ENCODE peak calls at places on chromosome 7, in seven cellular contexts. One of them, this sample, is unnamed.

GRCh38 chr7:29488203-29488970 is 75.2 kb upstream of the PRR15 start:
- DNase-seq in Caco-2: no peak
- DNase-seq in omental fat pad: no peak
- DNase-seq in GM12865: no peak
- DNase-seq in foreskin fibroblast: no peak
- DNase-seq in lower lobe of right lung: no peak
- DNase-seq in fibroblast of pulmonary artery: no peak
- DNase-seq in this sample: no peak

GRCh38 chr7:157496426-157497275 is 159.8 kb downstream of the DNAJB6 start:
- DNase-seq in Caco-2: no peak
- DNase-seq in omental fat pad: no peak
- DNase-seq in GM12865: no peak
- DNase-seq in foreskin fibroblast: no peak
- DNase-seq in lower lobe of right lung: no peak
- DNase-seq in fibroblast of pulmonary artery: no peak
- DNase-seq in this sample: no peak

GRCh38 chr7:5223646-5224340 is 33.8 kb downstream of the WIPI2 start:
- DNase-seq in Caco-2: peak
- DNase-seq in omental fat pad: no peak
- DNase-seq in GM12865: no peak
- DNase-seq in foreskin fibroblast: no peak
- DNase-seq in lower lobe of right lung: peak
- DNase-seq in fibroblast of pulmonary artery: no peak
- DNase-seq in this sample: no peak

GRCh38 chr7:128705891-128706333 is 33.2 kb upstream of the CALU start:
- DNase-seq in Caco-2: no peak
- DNase-seq in omental fat pad: no peak
- DNase-seq in GM12865: no peak
- DNase-seq in foreskin fibroblast: no peak
- DNase-seq in lower lobe of right lung: no peak
- DNase-seq in fibroblast of pulmonary artery: peak
- DNase-seq in this sample: no peak

GRCh38 chr7:133386204-133386603 is 133.3 kb downstream of the EXOC4 start:
- DNase-seq in Caco-2: no peak
- DNase-seq in omental fat pad: no peak
- DNase-seq in GM12865: no peak
- DNase-seq in foreskin fibroblast: no peak
- DNase-seq in lower lobe of right lung: no peak
- DNase-seq in fibroblast of pulmonary artery: no peak
- DNase-seq in this sample: no peak

GRCh38 chr7:100111156-100111555 is 8.0 kb downstream of the TAF6 start:
- DNase-seq in Caco-2: no peak
- DNase-seq in omental fat pad: no peak
- DNase-seq in GM12865: no peak
- DNase-seq in foreskin fibroblast: no peak
- DNase-seq in lower lobe of right lung: no peak
- DNase-seq in fibroblast of pulmonary artery: no peak
- DNase-seq in this sample: no peak

GRCh38 chr7:80139179-80139578 is 4.5 kb downstream of the GNAI1 start:
- DNase-seq in Caco-2: no peak
- DNase-seq in omental fat pad: no peak
- DNase-seq in GM12865: no peak
- DNase-seq in foreskin fibroblast: no peak
- DNase-seq in lower lobe of right lung: no peak
- DNase-seq in fibroblast of pulmonary artery: no peak
- DNase-seq in this sample: no peak

GRCh38 chr7:10644849-10645248 is 328.8 kb upstream of the PHF14 start:
- DNase-seq in Caco-2: no peak
- DNase-seq in omental fat pad: no peak
- DNase-seq in GM12865: no peak
- DNase-seq in foreskin fibroblast: no peak
- DNase-seq in lower lobe of right lung: no peak
- DNase-seq in fibroblast of pulmonary artery: no peak
- DNase-seq in this sample: no peak

GRCh38 chr7:87858427-87859100 is 17.6 kb downstream of the SLC25A40 start:
- DNase-seq in Caco-2: no peak
- DNase-seq in omental fat pad: no peak
- DNase-seq in GM12865: no peak
- DNase-seq in foreskin fibroblast: no peak
- DNase-seq in lower lobe of right lung: no peak
- DNase-seq in fibroblast of pulmonary artery: no peak
- DNase-seq in this sample: no peak

GRCh38 chr7:128167316-128167691 is 73.8 kb upstream of the LEP start:
- DNase-seq in Caco-2: peak
- DNase-seq in omental fat pad: no peak
- DNase-seq in GM12865: no peak
- DNase-seq in foreskin fibroblast: peak
- DNase-seq in lower lobe of right lung: no peak
- DNase-seq in fibroblast of pulmonary artery: peak
- DNase-seq in this sample: no peak

GRCh38 chr7:110921478-110922210 is 169.3 kb upstream of the LRRN3 start:
- DNase-seq in Caco-2: no peak
- DNase-seq in omental fat pad: no peak
- DNase-seq in GM12865: no peak
- DNase-seq in foreskin fibroblast: peak
- DNase-seq in lower lobe of right lung: no peak
- DNase-seq in fibroblast of pulmonary artery: peak
- DNase-seq in this sample: no peak

GRCh38 chr7:26487780-26488535 is 196.3 kb downstream of the SNX10 start:
- DNase-seq in Caco-2: no peak
- DNase-seq in omental fat pad: no peak
- DNase-seq in GM12865: no peak
- DNase-seq in foreskin fibroblast: no peak
- DNase-seq in lower lobe of right lung: no peak
- DNase-seq in fibroblast of pulmonary artery: no peak
- DNase-seq in this sample: no peak

DNA sequence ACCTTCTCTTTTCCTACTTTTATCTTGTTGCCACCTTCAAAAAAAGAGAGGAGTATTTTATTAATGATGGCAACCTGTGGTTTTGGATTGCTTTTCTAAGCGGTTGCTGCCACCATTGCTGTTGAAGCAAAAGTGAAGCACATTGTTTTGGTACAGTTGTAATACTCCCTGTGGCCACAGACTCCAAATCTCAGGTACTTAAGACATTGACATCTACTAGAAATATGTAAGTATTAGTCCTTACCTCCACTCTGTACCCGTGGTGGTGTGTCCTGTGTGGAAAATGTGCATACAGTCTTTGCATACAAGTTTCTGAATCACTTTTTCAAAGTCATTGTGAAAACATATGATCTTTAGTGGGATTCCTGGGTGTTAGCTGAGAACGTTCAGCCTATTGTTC is 85.7 kb downstream of the ANLN start:
- DNase-seq in Caco-2: no peak
- DNase-seq in omental fat pad: no peak
- DNase-seq in GM12865: peak
- DNase-seq in foreskin fibroblast: no peak
- DNase-seq in lower lobe of right lung: no peak
- DNase-seq in fibroblast of pulmonary artery: no peak
- DNase-seq in this sample: no peak
- TF ChIP-seq CTCF in Caco-2: no peak
- TF ChIP-seq CTCF in omental fat pad: no peak
- TF ChIP-seq CTCF in GM12865: no peak
- TF ChIP-seq CTCF in foreskin fibroblast: no peak
- TF ChIP-seq CTCF in lower lobe of right lung: no peak
- TF ChIP-seq CTCF in fibroblast of pulmonary artery: no peak
- TF ChIP-seq CTCF in this sample: no peak

GRCh38 chr7:21428642-21428941 is 709 bp downstream of the SP4 start:
- DNase-seq in Caco-2: no peak
- DNase-seq in omental fat pad: no peak
- DNase-seq in GM12865: no peak
- DNase-seq in foreskin fibroblast: no peak
- DNase-seq in lower lobe of right lung: peak
- DNase-seq in fibroblast of pulmonary artery: no peak
- DNase-seq in this sample: no peak

GRCh38 chr7:21426286-21426957 is 1.5 kb upstream of the SP4 start:
- DNase-seq in Caco-2: no peak
- DNase-seq in omental fat pad: no peak
- DNase-seq in GM12865: peak
- DNase-seq in foreskin fibroblast: peak
- DNase-seq in lower lobe of right lung: no peak
- DNase-seq in fibroblast of pulmonary artery: peak
- DNase-seq in this sample: no peak

GRCh38 chr7:21429021-21429420 is 1.1 kb downstream of the SP4 start:
- DNase-seq in Caco-2: no peak
- DNase-seq in omental fat pad: no peak
- DNase-seq in GM12865: no peak
- DNase-seq in foreskin fibroblast: no peak
- DNase-seq in lower lobe of right lung: no peak
- DNase-seq in fibroblast of pulmonary artery: no peak
- DNase-seq in this sample: no peak

GRCh38 chr7:21427861-21428641 is at the start of gene SP4:
- DNase-seq in Caco-2: peak
- DNase-seq in omental fat pad: peak
- DNase-seq in GM12865: peak
- DNase-seq in foreskin fibroblast: peak
- DNase-seq in lower lobe of right lung: peak
- DNase-seq in fibroblast of pulmonary artery: peak
- DNase-seq in this sample: peak

DNA sequence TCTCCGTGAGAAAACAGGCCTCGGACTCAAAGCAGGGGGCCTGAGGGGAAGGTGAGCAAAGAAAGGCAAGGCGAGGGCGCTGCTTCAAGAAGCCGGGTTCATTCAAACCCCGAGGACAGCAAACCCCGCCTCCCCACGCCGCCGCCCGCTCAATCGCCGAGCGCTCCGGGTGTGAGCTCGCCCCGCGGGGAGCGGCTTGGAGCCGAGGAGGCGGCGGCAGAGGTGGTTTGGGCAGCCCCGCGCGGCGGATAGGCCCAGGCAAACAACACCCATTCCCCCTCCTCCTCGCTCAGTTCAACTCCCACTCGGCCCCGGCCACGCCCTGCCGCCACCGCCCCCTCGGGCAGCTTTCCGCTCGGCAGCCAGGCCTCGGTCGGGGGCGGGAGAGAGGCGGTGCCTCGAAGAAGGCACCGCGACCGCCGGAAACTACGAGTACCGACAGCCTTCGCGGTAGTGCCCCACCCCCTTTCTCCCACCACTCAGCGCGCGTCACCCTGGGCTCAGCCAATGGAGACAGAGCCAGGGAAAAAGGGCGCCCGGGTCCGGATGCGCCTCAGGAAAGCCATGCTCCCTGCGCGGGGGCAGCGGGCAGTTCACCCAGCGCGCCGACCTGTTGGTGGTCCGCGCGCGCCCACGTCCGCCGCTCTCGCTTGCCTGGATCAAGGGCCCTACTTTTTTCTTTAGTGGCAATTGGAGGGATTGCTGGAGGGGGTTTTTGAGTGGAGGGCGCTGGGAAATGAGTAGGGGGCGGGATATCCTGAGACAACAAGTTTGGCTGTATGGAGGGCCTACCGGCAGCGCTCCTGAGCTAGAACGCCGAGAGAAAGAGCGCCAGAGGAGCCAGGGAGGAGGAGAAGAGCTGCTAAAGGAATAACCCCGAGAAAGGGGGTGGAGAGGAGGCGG is 674 bp upstream of the SP4 start:
- DNase-seq in Caco-2: peak
- DNase-seq in omental fat pad: peak
- DNase-seq in GM12865: peak
- DNase-seq in foreskin fibroblast: peak
- DNase-seq in lower lobe of right lung: peak
- DNase-seq in fibroblast of pulmonary artery: peak
- DNase-seq in this sample: peak
- TF ChIP-seq CTCF in Caco-2: no peak
- TF ChIP-seq CTCF in omental fat pad: no peak
- TF ChIP-seq CTCF in GM12865: peak
- TF ChIP-seq CTCF in foreskin fibroblast: no peak
- TF ChIP-seq CTCF in lower lobe of right lung: peak
- TF ChIP-seq CTCF in fibroblast of pulmonary artery: no peak
- TF ChIP-seq CTCF in this sample: no peak

GRCh38 chr7:2568521-2569223 is 9.9 kb downstream of the IQCE start:
- DNase-seq in Caco-2: no peak
- DNase-seq in omental fat pad: no peak
- DNase-seq in GM12865: no peak
- DNase-seq in foreskin fibroblast: no peak
- DNase-seq in lower lobe of right lung: peak
- DNase-seq in fibroblast of pulmonary artery: no peak
- DNase-seq in this sample: no peak

GRCh38 chr7:2569421-2569820 is 10.6 kb downstream of the IQCE start:
- DNase-seq in Caco-2: no peak
- DNase-seq in omental fat pad: no peak
- DNase-seq in GM12865: no peak
- DNase-seq in foreskin fibroblast: no peak
- DNase-seq in lower lobe of right lung: no peak
- DNase-seq in fibroblast of pulmonary artery: no peak
- DNase-seq in this sample: no peak

GRCh38 chr7:2566890-2567662 is 8.3 kb downstream of the IQCE start:
- DNase-seq in Caco-2: no peak
- DNase-seq in omental fat pad: no peak
- DNase-seq in GM12865: peak
- DNase-seq in foreskin fibroblast: no peak
- DNase-seq in lower lobe of right lung: peak
- DNase-seq in fibroblast of pulmonary artery: no peak
- DNase-seq in this sample: peak

GRCh38 chr7:2566348-2566889 is 7.6 kb downstream of the IQCE start:
- DNase-seq in Caco-2: no peak
- DNase-seq in omental fat pad: no peak
- DNase-seq in GM12865: no peak
- DNase-seq in foreskin fibroblast: no peak
- DNase-seq in lower lobe of right lung: peak
- DNase-seq in fibroblast of pulmonary artery: no peak
- DNase-seq in this sample: no peak

GRCh38 chr7:2567663-2568238 is 9.0 kb downstream of the IQCE start:
- DNase-seq in Caco-2: no peak
- DNase-seq in omental fat pad: no peak
- DNase-seq in GM12865: peak
- DNase-seq in foreskin fibroblast: peak
- DNase-seq in lower lobe of right lung: peak
- DNase-seq in fibroblast of pulmonary artery: peak
- DNase-seq in this sample: no peak
- TF ChIP-seq CTCF in Caco-2: peak
- TF ChIP-seq CTCF in omental fat pad: no peak
- TF ChIP-seq CTCF in GM12865: peak
- TF ChIP-seq CTCF in foreskin fibroblast: peak
- TF ChIP-seq CTCF in lower lobe of right lung: peak
- TF ChIP-seq CTCF in fibroblast of pulmonary artery: peak
- TF ChIP-seq CTCF in this sample: peak

DNA sequence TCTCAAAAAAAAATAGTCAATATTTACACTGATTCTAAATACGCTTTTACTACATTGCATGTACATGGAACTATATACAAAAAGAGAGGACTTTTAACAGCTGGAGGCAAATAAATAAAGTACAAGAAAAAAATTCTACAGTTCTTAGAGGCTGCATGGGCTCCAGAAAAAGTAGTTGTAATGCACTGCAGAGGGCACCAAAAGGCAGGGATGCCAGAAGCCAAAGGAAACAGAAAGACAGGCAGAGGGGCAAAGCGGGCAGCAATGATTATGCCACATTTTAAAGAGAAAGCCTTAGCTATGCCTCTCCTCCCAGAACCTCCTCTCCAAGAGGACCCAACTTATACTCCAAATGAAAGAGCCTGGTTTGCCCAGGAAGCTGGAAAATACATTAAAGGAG is 11.6 kb upstream of the ADCK2 start:
- DNase-seq in Caco-2: no peak
- DNase-seq in omental fat pad: no peak
- DNase-seq in GM12865: no peak
- DNase-seq in foreskin fibroblast: no peak
- DNase-seq in lower lobe of right lung: no peak
- DNase-seq in fibroblast of pulmonary artery: no peak
- DNase-seq in this sample: no peak
- TF ChIP-seq CTCF in Caco-2: no peak
- TF ChIP-seq CTCF in omental fat pad: no peak
- TF ChIP-seq CTCF in GM12865: no peak
- TF ChIP-seq CTCF in foreskin fibroblast: no peak
- TF ChIP-seq CTCF in lower lobe of right lung: no peak
- TF ChIP-seq CTCF in fibroblast of pulmonary artery: peak
- TF ChIP-seq CTCF in this sample: peak

GRCh38 chr7:83271212-83272099 is 108.8 kb upstream of the PCLO start:
- DNase-seq in Caco-2: no peak
- DNase-seq in omental fat pad: no peak
- DNase-seq in GM12865: peak
- DNase-seq in foreskin fibroblast: peak
- DNase-seq in lower lobe of right lung: no peak
- DNase-seq in fibroblast of pulmonary artery: peak
- DNase-seq in this sample: peak
- TF ChIP-seq CTCF in Caco-2: peak
- TF ChIP-seq CTCF in omental fat pad: no peak
- TF ChIP-seq CTCF in GM12865: peak
- TF ChIP-seq CTCF in foreskin fibroblast: no peak
- TF ChIP-seq CTCF in lower lobe of right lung: peak
- TF ChIP-seq CTCF in fibroblast of pulmonary artery: peak
- TF ChIP-seq CTCF in this sample: peak

This sample was measured in AG04450.